ENCODE peak calls at places on chromosomes 5 and 9, in six cellular contexts. P, Y, Z, C, T and W are unnamed samples.

GRCh38 chr9:26971721-26972120 is 15.5 kb downstream of the IFT74 start:
- DNase-seq in P (no peak), Z (no peak), C (no peak), Y (peak), T (no peak), W (no peak)

GRCh38 chr5:94276751-94277150 is 341.7 kb downstream of the KIAA0825 start:
- DNase-seq in T (no peak), Z (no peak), C (no peak), Y (no peak), P (no peak), W (no peak)

GRCh38 chr5:4555739-4556285 is 584.3 kb upstream of the ADAMTS16 start:
- DNase-seq in C (no peak), Y (no peak), T (no peak), Z (no peak), P (no peak), W (no peak)

GRCh38 chr5:964821-965220 is 43.8 kb upstream of the NKD2 start:
- DNase-seq in T (no peak), Y (no peak), Z (no peak), P (no peak), C (no peak), W (no peak)

GRCh38 chr5:5420251-5420650 is 2.2 kb upstream of the ICE1 start:
- DNase-seq in C (no peak), Y (no peak), P (no peak), T (no peak), Z (no peak), W (no peak)

GRCh38 chr9:116569111-116569510 is 118.0 kb upstream of the TRIM32 start:
- DNase-seq in T (no peak), Z (no peak), Y (no peak), C (no peak), P (no peak), W (no peak)

GRCh38 chr5:2719332-2719731 is 32.1 kb downstream of the IRX2 start:
- DNase-seq in Y (no peak), C (no peak), T (no peak), Z (no peak), P (no peak), W (no peak)

GRCh38 chr5:6096101-6096500 is 282.2 kb downstream of the MED10 start:
- DNase-seq in Z (no peak), C (no peak), Y (no peak), P (no peak), T (no peak), W (no peak)

GRCh38 chr5:102755691-102756371 is 726 bp downstream of the PAM start:
- DNase-seq in Y (peak), C (peak), Z (peak), P (peak), T (peak), W (peak)

GRCh38 chr5:50325237-50325832 is 115.8 kb downstream of the EMB start:
- DNase-seq in Z (no peak), T (peak), P (peak), C (peak), Y (no peak), W (peak)

GRCh38 chr9:95091971-95092320 is 225.6 kb downstream of the FANCC start:
- DNase-seq in P (no peak), T (no peak), Y (no peak), Z (no peak), C (no peak), W (no peak)

GRCh38 chr9:79581794-79582193 is 10.0 kb downstream of the TLE4 start:
- DNase-seq in T (no peak), Y (peak), Z (peak), P (peak), C (peak), W (no peak)

GRCh38 chr9:89079421-89079820 is 88.2 kb downstream of the S1PR3 start:
- DNase-seq in Y (no peak), P (no peak), Z (no peak), C (no peak), T (no peak), W (no peak)

GRCh38 chr5:60961685-60962084 is 16.7 kb downstream of the NDUFAF2 start:
- DNase-seq in C (peak), Z (no peak), Y (peak), T (no peak), P (no peak), W (no peak)

GRCh38 chr9:15529566-15530324 is 19.0 kb upstream of the PSIP1 start:
- DNase-seq in Z (no peak), P (no peak), Y (no peak), C (no peak), T (no peak), W (no peak)

GRCh38 chr9:88528356-88528755 is 6.6 kb upstream of the NXNL2 start:
- DNase-seq in Y (no peak), T (no peak), Z (no peak), P (no peak), C (no peak), W (no peak)

GRCh38 chr9:117672397-117672796 is 31.8 kb upstream of the TLR4 start:
- DNase-seq in Y (peak), P (no peak), C (no peak), Z (no peak), T (no peak), W (no peak)

GRCh38 chr5:60494144-60494543 is 205.8 kb downstream of the DEPDC1B start:
- DNase-seq in Z (no peak), C (no peak), T (no peak), Y (no peak), P (peak), W (peak)

GRCh38 chr5:110086658-110087388 is 397.1 kb downstream of the MAN2A1 start:
- DNase-seq in P (no peak), Y (peak), T (no peak), Z (peak), C (no peak), W (no peak)

GRCh38 chr9:98642661-98643312 is 65.9 kb downstream of the GABBR2 start:
- DNase-seq in T (no peak), Z (no peak), Y (no peak), C (peak), P (peak), W (peak)

GRCh38 chr9:134304306-134304705 is 21.9 kb upstream of the RXRA start:
- DNase-seq in T (no peak), P (no peak), Z (no peak), C (no peak), Y (no peak), W (no peak)

GRCh38 chr9:114682846-114683245 is 854 bp upstream of the TEX48 start:
- DNase-seq in T (no peak), P (no peak), Y (no peak), C (no peak), Z (no peak), W (no peak)

GRCh38 chr9:126015446-126015845 is 268.3 kb downstream of the PBX3 start:
- DNase-seq in Y (no peak), P (no peak), T (no peak), Z (no peak), C (no peak), W (no peak)

GRCh38 chr5:168023190-168023589 is 268.3 kb upstream of the WWC1 start:
- DNase-seq in Z (no peak), C (no peak), P (peak), Y (no peak), T (no peak), W (no peak)

GRCh38 chr5:125112196-125112595 is 365.8 kb upstream of the ZNF608 start:
- DNase-seq in Z (no peak), T (no peak), Y (peak), C (no peak), P (no peak), W (no peak)

GRCh38 chr9:35680331-35681105 is 6.8 kb downstream of the CA9 start:
- DNase-seq in Z (no peak), Y (no peak), C (peak), T (no peak), P (peak), W (peak)

GRCh38 chr9:112753725-112754124 is 3.2 kb downstream of the SNX30 start:
- DNase-seq in C (no peak), Z (no peak), T (peak), P (no peak), Y (peak), W (no peak)

GRCh38 chr5:1538276-1538675 is 14.5 kb upstream of the LPCAT1 start:
- DNase-seq in T (no peak), P (no peak), C (no peak), Y (no peak), Z (no peak), W (no peak)

GRCh38 chr5:107563957-107564544 is 106.7 kb downstream of the EFNA5 start:
- DNase-seq in C (no peak), Z (no peak), P (no peak), T (no peak), Y (no peak), W (peak)

GRCh38 chr5:163434410-163434866 is 3.0 kb upstream of the CCNG1 start:
- DNase-seq in T (no peak), Y (peak), P (no peak), C (peak), Z (peak), W (no peak)

GRCh38 chr5:123007292-123007691 is 29.2 kb downstream of the PPIC start:
- DNase-seq in P (peak), Z (no peak), T (no peak), C (no peak), Y (no peak), W (peak)

GRCh38 chr5:52665544-52665943 is 122.2 kb upstream of the ITGA1 start:
- DNase-seq in Y (no peak), Z (no peak), P (no peak), C (no peak), T (no peak), W (no peak)

GRCh38 chr9:27654629-27655285 is 81.5 kb upstream of the C9orf72 start:
- DNase-seq in Y (no peak), T (no peak), Z (no peak), C (no peak), P (no peak), W (no peak)

GRCh38 chr5:91382530-91383026 is 539 bp downstream of the ARRDC3 start:
- DNase-seq in C (peak), P (peak), Z (no peak), T (no peak), Y (peak), W (peak)

GRCh38 chr5:91383027-91383955 is at the start of gene ARRDC3:
- DNase-seq in Z (no peak), C (peak), T (peak), Y (peak), P (peak), W (peak)

GRCh38 chr5:91383956-91384300 is 811 bp upstream of the ARRDC3 start:
- DNase-seq in Z (no peak), T (no peak), C (peak), Y (no peak), P (peak), W (peak)

GRCh38 chr5:91386120-91386519 is 3.0 kb upstream of the ARRDC3 start:
- DNase-seq in P (no peak), Y (no peak), C (no peak), T (no peak), Z (no peak), W (no peak)

GRCh38 chr5:91384671-91385430 is 1.7 kb upstream of the ARRDC3 start:
- DNase-seq in P (peak), Z (peak), Y (peak), T (peak), C (peak), W (peak)
- H2AFZ ChIP-seq in P (no peak), Z (peak), Y (no peak), T (peak), C (peak), W (no peak)

DNA sequence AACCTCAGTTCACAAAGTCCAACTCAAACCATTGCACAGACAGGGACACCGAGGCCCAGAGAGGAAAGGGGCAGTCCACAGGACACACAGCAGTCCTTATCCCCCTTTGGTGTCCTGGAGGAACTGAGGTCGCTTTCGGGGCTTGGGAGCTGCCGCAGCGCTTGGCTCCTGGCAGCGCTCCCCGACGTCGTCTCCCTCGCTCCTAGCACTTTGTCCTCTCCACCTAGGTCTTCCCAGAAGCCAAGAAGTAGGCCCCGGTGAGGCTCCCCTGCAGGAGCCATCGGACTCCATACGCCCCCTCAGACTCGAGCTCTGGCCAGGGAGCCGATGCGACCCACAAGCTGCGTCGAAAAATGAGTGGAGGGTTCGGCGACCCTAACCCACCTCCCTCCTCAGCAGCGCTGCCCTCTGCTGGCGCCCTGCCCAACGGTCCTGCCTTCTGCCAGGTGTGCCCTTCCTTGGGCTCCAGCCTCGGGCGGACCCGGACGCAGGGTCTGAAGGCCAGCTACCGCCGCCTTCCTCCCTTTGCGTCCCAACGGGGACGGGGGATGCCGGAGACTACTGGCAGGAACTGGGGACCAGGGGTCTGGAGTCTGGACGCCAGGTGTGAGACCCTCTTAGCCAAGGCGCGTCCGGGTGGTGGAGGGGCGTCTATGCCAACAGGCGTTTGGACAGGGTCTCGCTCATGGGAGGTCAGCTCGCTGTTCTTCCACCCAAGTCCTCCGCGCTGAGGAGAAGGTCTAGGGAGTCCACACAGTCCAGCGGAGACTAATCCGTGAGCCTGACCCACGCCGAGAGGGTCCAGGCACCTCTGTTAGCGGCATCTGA is 2.1 kb upstream of the PRDM12 start:
- DNase-seq in C (no peak), Y (no peak), T (no peak), P (peak), Z (no peak), W (peak)
- TF ChIP-seq EZH2 in C (no peak), Y (peak), T (no peak), P (no peak), Z (peak), W (peak)

GRCh38 chr5:171521219-171521633 is 101.8 kb downstream of the FGF18 start:
- DNase-seq in C (no peak), P (peak), Z (peak), Y (peak), T (peak), W (peak)
- H2AFZ ChIP-seq in C (no peak), P (peak), Z (peak), Y (peak), T (no peak), W (peak)

GRCh38 chr9:5834214-5834613 is 1.3 kb upstream of the ERMP1 start:
- DNase-seq in T (no peak), P (no peak), Z (no peak), Y (no peak), C (no peak), W (no peak)
- TF ChIP-seq EZH2 in T (no peak), P (no peak), Z (no peak), Y (no peak), C (no peak), W (no peak)

GRCh38 chr5:98593418-98593817 is 180.0 kb upstream of the RGMB start:
- DNase-seq in Z (no peak), T (no peak), P (no peak), Y (no peak), C (no peak), W (no peak)
- H2AFZ ChIP-seq in Z (no peak), T (no peak), P (no peak), Y (no peak), C (no peak), W (no peak)

GRCh38 chr9:74500584-74500924 is 3.4 kb downstream of the RORB start:
- DNase-seq in T (no peak), P (peak), C (no peak), Y (no peak), Z (no peak), W (peak)

GRCh38 chr9:74499770-74500583 is 2.8 kb downstream of the RORB start:
- DNase-seq in Y (no peak), T (no peak), C (no peak), P (peak), Z (no peak), W (peak)

GRCh38 chr9:74498616-74499095 is 1.5 kb downstream of the RORB start:
- DNase-seq in T (no peak), Y (no peak), C (no peak), Z (no peak), P (no peak), W (peak)

GRCh38 chr9:74497750-74498615 is 848 bp downstream of the RORB start:
- DNase-seq in C (no peak), Y (peak), Z (no peak), T (no peak), P (peak), W (peak)

DNA sequence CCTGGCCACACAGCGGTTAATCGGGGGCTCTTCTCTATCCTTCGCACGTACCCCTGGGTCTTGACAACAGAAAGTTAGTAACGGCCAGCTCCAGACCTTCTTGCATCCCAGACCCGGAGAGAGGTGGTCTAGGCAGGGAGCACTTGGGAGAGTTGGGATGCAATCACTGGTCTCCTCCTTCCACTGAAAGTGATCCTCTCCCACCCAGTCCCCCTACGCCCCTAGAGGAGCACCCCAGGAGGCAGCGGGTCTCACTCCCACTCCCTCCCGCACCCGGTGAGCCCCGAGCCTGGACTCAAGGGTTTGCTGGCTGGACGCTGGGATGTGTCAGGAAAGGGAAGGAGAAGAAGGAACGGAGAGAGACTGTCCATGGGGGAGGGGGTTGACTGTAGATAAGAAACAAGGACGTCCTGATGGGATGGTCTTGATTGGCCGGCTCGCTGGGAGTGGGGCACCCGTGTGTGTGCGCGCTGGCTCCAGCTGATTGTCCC is 2.0 kb downstream of the RORB start:
- DNase-seq in T (no peak), Z (no peak), Y (peak), C (no peak), P (peak), W (peak)
- TF ChIP-seq EZH2 in T (no peak), Z (peak), Y (no peak), C (no peak), P (no peak), W (peak)

GRCh38 chr9:38374847-38375571 is 17.5 kb upstream of the ALDH1B1 start:
- DNase-seq in C (no peak), P (no peak), T (no peak), Z (no peak), Y (no peak), W (no peak)
- H2AFZ ChIP-seq in C (no peak), P (no peak), T (no peak), Z (no peak), Y (no peak), W (no peak)

GRCh38 chr9:97398999-97399758 is 12.7 kb upstream of the TDRD7 start:
- DNase-seq in P (peak), C (peak), Z (no peak), T (peak), Y (peak), W (peak)

GRCh38 chr9:97405551-97405950 is 6.3 kb upstream of the TDRD7 start:
- DNase-seq in Z (no peak), Y (no peak), P (no peak), T (no peak), C (no peak), W (no peak)

GRCh38 chr9:97406620-97407177 is 5.2 kb upstream of the TDRD7 start:
- DNase-seq in P (peak), Z (no peak), C (no peak), Y (no peak), T (no peak), W (no peak)

GRCh38 chr9:97408562-97408961 is 3.3 kb upstream of the TDRD7 start:
- DNase-seq in C (no peak), Z (no peak), T (no peak), Y (no peak), P (no peak), W (no peak)

GRCh38 chr9:97403746-97404316 is 8.1 kb upstream of the TDRD7 start:
- DNase-seq in Z (no peak), C (no peak), P (no peak), T (no peak), Y (no peak), W (no peak)
- TF ChIP-seq EZH2 in Z (no peak), C (no peak), P (no peak), T (no peak), Y (no peak), W (no peak)

GRCh38 chr9:87167161-87167560 is 219.9 kb upstream of the GAS1 start:
- DNase-seq in T (no peak), Y (no peak), Z (no peak), C (peak), P (peak), W (peak)

DNA sequence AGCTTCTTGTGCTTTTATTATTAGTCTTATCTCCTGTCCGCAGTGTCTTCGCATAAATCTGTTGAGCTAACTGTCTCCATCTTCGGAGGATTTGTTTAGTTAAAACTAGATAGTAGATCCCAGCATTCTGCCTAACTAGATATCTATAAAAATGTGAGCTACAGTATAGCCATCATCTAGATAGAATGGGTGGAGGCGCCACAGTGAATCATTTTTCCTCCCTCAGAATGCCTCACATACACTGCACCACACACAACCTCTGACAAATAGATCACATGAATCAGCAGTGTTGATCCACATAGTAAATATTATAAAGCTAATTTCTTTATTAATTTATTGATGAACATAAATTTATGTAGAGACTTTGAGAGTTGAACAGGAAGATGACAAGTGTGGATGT is 220.3 kb upstream of the GAS1 start:
- DNase-seq in C (no peak), P (no peak), Z (no peak), Y (no peak), T (no peak), W (no peak)
- H2AFZ ChIP-seq in C (no peak), P (no peak), Z (no peak), Y (no peak), T (no peak), W (no peak)